ENCODE peak calls at places on chromosomes 13 and 19, in ten cellular contexts. One of them, this sample, is unnamed.

GRCh38 chr19:10270616-10271394 is at the start of gene ICAM1:
- DNase-seq in adrenal gland: peak
- DNase-seq in AG04449: no peak
- DNase-seq in heart right ventricle: peak
- DNase-seq in HFF-Myc: no peak
- DNase-seq in fibroblast of pulmonary artery: peak
- DNase-seq in HFFc6: no peak
- DNase-seq in Caco-2: peak
- DNase-seq in K562: peak
- DNase-seq in Peyer's patch: peak
- DNase-seq in this sample: peak

GRCh38 chr13:46211521-46212351 is at the start of gene LRRC63:
- DNase-seq in HFF-Myc: no peak
- DNase-seq in Caco-2: peak
- DNase-seq in HFFc6: peak
- DNase-seq in Peyer's patch: peak
- DNase-seq in fibroblast of pulmonary artery: peak
- DNase-seq in K562: peak
- DNase-seq in heart right ventricle: peak
- DNase-seq in adrenal gland: peak
- DNase-seq in AG04449: no peak
- DNase-seq in this sample: peak

GRCh38 chr13:99086869-99087129 is 108.9 kb upstream of the DOCK9 start:
- DNase-seq in adrenal gland: peak
- DNase-seq in fibroblast of pulmonary artery: peak
- DNase-seq in K562: no peak
- DNase-seq in Caco-2: no peak
- DNase-seq in Peyer's patch: peak
- DNase-seq in HFFc6: no peak
- DNase-seq in heart right ventricle: no peak
- DNase-seq in AG04449: no peak
- DNase-seq in HFF-Myc: no peak
- DNase-seq in this sample: no peak

GRCh38 chr13:112451512-112452379 is 75.6 kb downstream of the SPACA7 start:
- DNase-seq in AG04449: no peak
- DNase-seq in HFFc6: no peak
- DNase-seq in Peyer's patch: no peak
- DNase-seq in Caco-2: no peak
- DNase-seq in K562: no peak
- DNase-seq in HFF-Myc: no peak
- DNase-seq in heart right ventricle: no peak
- DNase-seq in fibroblast of pulmonary artery: no peak
- DNase-seq in adrenal gland: no peak
- DNase-seq in this sample: no peak

GRCh38 chr19:33604651-33605050 is 17.1 kb upstream of the CHST8 start:
- DNase-seq in AG04449: no peak
- DNase-seq in HFFc6: no peak
- DNase-seq in heart right ventricle: no peak
- DNase-seq in fibroblast of pulmonary artery: no peak
- DNase-seq in Peyer's patch: no peak
- DNase-seq in HFF-Myc: no peak
- DNase-seq in K562: no peak
- DNase-seq in Caco-2: no peak
- DNase-seq in adrenal gland: no peak
- DNase-seq in this sample: no peak

GRCh38 chr13:62418872-62419271 is 1003.2 kb upstream of the PCDH20 start:
- DNase-seq in Peyer's patch: no peak
- DNase-seq in HFFc6: no peak
- DNase-seq in K562: no peak
- DNase-seq in Caco-2: no peak
- DNase-seq in fibroblast of pulmonary artery: peak
- DNase-seq in adrenal gland: no peak
- DNase-seq in heart right ventricle: no peak
- DNase-seq in HFF-Myc: no peak
- DNase-seq in AG04449: no peak
- DNase-seq in this sample: no peak

GRCh38 chr13:111912991-111913781 is 153.8 kb upstream of the SOX1 start:
- DNase-seq in K562: no peak
- DNase-seq in AG04449: no peak
- DNase-seq in adrenal gland: peak
- DNase-seq in Peyer's patch: peak
- DNase-seq in HFF-Myc: no peak
- DNase-seq in fibroblast of pulmonary artery: no peak
- DNase-seq in heart right ventricle: no peak
- DNase-seq in Caco-2: no peak
- DNase-seq in HFFc6: no peak
- DNase-seq in this sample: peak

GRCh38 chr19:33755314-33756020 is 41.2 kb upstream of the KCTD15 start:
- DNase-seq in HFFc6: no peak
- DNase-seq in fibroblast of pulmonary artery: no peak
- DNase-seq in Caco-2: no peak
- DNase-seq in K562: no peak
- DNase-seq in Peyer's patch: no peak
- DNase-seq in heart right ventricle: no peak
- DNase-seq in AG04449: no peak
- DNase-seq in adrenal gland: no peak
- DNase-seq in HFF-Myc: no peak
- DNase-seq in this sample: peak

GRCh38 chr13:98937911-98938381 is 39.9 kb downstream of the DOCK9 start:
- DNase-seq in HFFc6: no peak
- DNase-seq in heart right ventricle: no peak
- DNase-seq in fibroblast of pulmonary artery: no peak
- DNase-seq in Peyer's patch: no peak
- DNase-seq in AG04449: no peak
- DNase-seq in adrenal gland: no peak
- DNase-seq in Caco-2: peak
- DNase-seq in K562: no peak
- DNase-seq in HFF-Myc: no peak
- DNase-seq in this sample: peak

GRCh38 chr19:44620667-44621066 is 7.3 kb downstream of the IGSF23 start:
- DNase-seq in Peyer's patch: no peak
- DNase-seq in K562: no peak
- DNase-seq in fibroblast of pulmonary artery: no peak
- DNase-seq in Caco-2: no peak
- DNase-seq in heart right ventricle: no peak
- DNase-seq in HFF-Myc: no peak
- DNase-seq in adrenal gland: no peak
- DNase-seq in HFFc6: no peak
- DNase-seq in AG04449: no peak
- DNase-seq in this sample: no peak

GRCh38 chr19:51259348-51260245 is 8.7 kb downstream of the SIGLECL1 start:
- DNase-seq in HFFc6: peak
- DNase-seq in heart right ventricle: no peak
- DNase-seq in HFF-Myc: no peak
- DNase-seq in fibroblast of pulmonary artery: peak
- DNase-seq in Caco-2: no peak
- DNase-seq in AG04449: no peak
- DNase-seq in K562: peak
- DNase-seq in adrenal gland: peak
- DNase-seq in Peyer's patch: no peak
- DNase-seq in this sample: peak

GRCh38 chr13:43354147-43354945 is 331.0 kb downstream of the DNAJC15 start:
- DNase-seq in K562: no peak
- DNase-seq in adrenal gland: no peak
- DNase-seq in AG04449: no peak
- DNase-seq in heart right ventricle: no peak
- DNase-seq in Caco-2: no peak
- DNase-seq in HFFc6: no peak
- DNase-seq in fibroblast of pulmonary artery: no peak
- DNase-seq in Peyer's patch: no peak
- DNase-seq in HFF-Myc: no peak
- DNase-seq in this sample: no peak

GRCh38 chr13:24264976-24265375 is 44.4 kb upstream of the C1QTNF9 start:
- DNase-seq in fibroblast of pulmonary artery: no peak
- DNase-seq in heart right ventricle: no peak
- DNase-seq in K562: no peak
- DNase-seq in HFF-Myc: no peak
- DNase-seq in Caco-2: no peak
- DNase-seq in Peyer's patch: peak
- DNase-seq in AG04449: no peak
- DNase-seq in adrenal gland: no peak
- DNase-seq in HFFc6: no peak
- DNase-seq in this sample: no peak

GRCh38 chr19:42117076-42117475 is 15.2 kb downstream of the POU2F2 start:
- DNase-seq in K562: no peak
- DNase-seq in adrenal gland: no peak
- DNase-seq in heart right ventricle: no peak
- DNase-seq in HFF-Myc: no peak
- DNase-seq in HFFc6: no peak
- DNase-seq in Caco-2: no peak
- DNase-seq in Peyer's patch: no peak
- DNase-seq in fibroblast of pulmonary artery: no peak
- DNase-seq in AG04449: no peak
- DNase-seq in this sample: no peak

GRCh38 chr19:37999309-38000213 is 92.6 kb downstream of the SIPA1L3 start:
- DNase-seq in HFF-Myc: peak
- DNase-seq in fibroblast of pulmonary artery: peak
- DNase-seq in AG04449: peak
- DNase-seq in K562: no peak
- DNase-seq in Caco-2: no peak
- DNase-seq in Peyer's patch: no peak
- DNase-seq in heart right ventricle: peak
- DNase-seq in adrenal gland: no peak
- DNase-seq in HFFc6: peak
- DNase-seq in this sample: peak

GRCh38 chr19:16044746-16045145 is 31.5 kb upstream of the TPM4 start:
- DNase-seq in HFF-Myc: no peak
- DNase-seq in K562: no peak
- DNase-seq in AG04449: no peak
- DNase-seq in heart right ventricle: no peak
- DNase-seq in Caco-2: no peak
- DNase-seq in HFFc6: no peak
- DNase-seq in fibroblast of pulmonary artery: no peak
- DNase-seq in adrenal gland: no peak
- DNase-seq in Peyer's patch: no peak
- DNase-seq in this sample: no peak

GRCh38 chr13:33109801-33110200 is 93.6 kb downstream of the KL start:
- DNase-seq in HFF-Myc: no peak
- DNase-seq in K562: peak
- DNase-seq in Caco-2: no peak
- DNase-seq in AG04449: no peak
- DNase-seq in Peyer's patch: no peak
- DNase-seq in heart right ventricle: no peak
- DNase-seq in fibroblast of pulmonary artery: no peak
- DNase-seq in HFFc6: no peak
- DNase-seq in adrenal gland: no peak
- DNase-seq in this sample: no peak
- TF ChIP-seq CTCF in HFF-Myc: peak
- TF ChIP-seq CTCF in K562: peak
- TF ChIP-seq CTCF in Caco-2: peak
- TF ChIP-seq CTCF in AG04449: no peak
- TF ChIP-seq CTCF in Peyer's patch: no peak
- TF ChIP-seq CTCF in heart right ventricle: peak
- TF ChIP-seq CTCF in fibroblast of pulmonary artery: peak
- TF ChIP-seq CTCF in HFFc6: peak
- TF ChIP-seq CTCF in adrenal gland: no peak
- TF ChIP-seq CTCF in this sample: no peak

GRCh38 chr13:51620165-51620983 is 36.1 kb downstream of the WDFY2 start:
- DNase-seq in K562: no peak
- DNase-seq in HFFc6: no peak
- DNase-seq in fibroblast of pulmonary artery: no peak
- DNase-seq in heart right ventricle: peak
- DNase-seq in Caco-2: no peak
- DNase-seq in HFF-Myc: no peak
- DNase-seq in adrenal gland: no peak
- DNase-seq in Peyer's patch: no peak
- DNase-seq in AG04449: no peak
- DNase-seq in this sample: no peak
- TF ChIP-seq CTCF in K562: no peak
- TF ChIP-seq CTCF in HFFc6: no peak
- TF ChIP-seq CTCF in fibroblast of pulmonary artery: no peak
- TF ChIP-seq CTCF in heart right ventricle: no peak
- TF ChIP-seq CTCF in Caco-2: no peak
- TF ChIP-seq CTCF in HFF-Myc: no peak
- TF ChIP-seq CTCF in adrenal gland: no peak
- TF ChIP-seq CTCF in Peyer's patch: no peak
- TF ChIP-seq CTCF in AG04449: no peak
- TF ChIP-seq CTCF in this sample: no peak

DNA sequence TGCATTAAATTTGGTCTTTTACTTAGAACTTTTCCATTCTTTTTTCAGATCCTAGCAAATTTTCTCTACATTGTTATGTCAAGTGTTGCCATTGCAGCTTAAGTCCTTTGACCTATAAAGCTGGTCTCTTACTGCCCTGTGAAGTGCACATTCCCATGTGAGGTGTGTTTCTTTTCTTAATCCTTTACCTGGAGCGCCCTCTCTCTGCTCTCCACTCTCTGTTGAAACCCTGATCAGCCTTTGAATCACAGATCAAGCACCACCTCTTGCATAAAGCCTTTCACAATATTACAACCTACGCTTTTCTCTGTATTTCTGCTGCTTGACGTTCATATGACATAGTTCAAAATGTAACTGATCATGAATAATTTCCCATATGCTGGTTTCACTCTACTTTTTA is 84.8 kb downstream of the PCDH17 start:
- DNase-seq in fibroblast of pulmonary artery: no peak
- DNase-seq in adrenal gland: no peak
- DNase-seq in Peyer's patch: no peak
- DNase-seq in AG04449: no peak
- DNase-seq in HFFc6: no peak
- DNase-seq in K562: no peak
- DNase-seq in heart right ventricle: no peak
- DNase-seq in Caco-2: peak
- DNase-seq in HFF-Myc: no peak
- DNase-seq in this sample: no peak
- TF ChIP-seq CTCF in fibroblast of pulmonary artery: no peak
- TF ChIP-seq CTCF in adrenal gland: no peak
- TF ChIP-seq CTCF in Peyer's patch: no peak
- TF ChIP-seq CTCF in AG04449: no peak
- TF ChIP-seq CTCF in HFFc6: no peak
- TF ChIP-seq CTCF in K562: no peak
- TF ChIP-seq CTCF in heart right ventricle: no peak
- TF ChIP-seq CTCF in Caco-2: peak
- TF ChIP-seq CTCF in HFF-Myc: no peak
- TF ChIP-seq CTCF in this sample: no peak

DNA sequence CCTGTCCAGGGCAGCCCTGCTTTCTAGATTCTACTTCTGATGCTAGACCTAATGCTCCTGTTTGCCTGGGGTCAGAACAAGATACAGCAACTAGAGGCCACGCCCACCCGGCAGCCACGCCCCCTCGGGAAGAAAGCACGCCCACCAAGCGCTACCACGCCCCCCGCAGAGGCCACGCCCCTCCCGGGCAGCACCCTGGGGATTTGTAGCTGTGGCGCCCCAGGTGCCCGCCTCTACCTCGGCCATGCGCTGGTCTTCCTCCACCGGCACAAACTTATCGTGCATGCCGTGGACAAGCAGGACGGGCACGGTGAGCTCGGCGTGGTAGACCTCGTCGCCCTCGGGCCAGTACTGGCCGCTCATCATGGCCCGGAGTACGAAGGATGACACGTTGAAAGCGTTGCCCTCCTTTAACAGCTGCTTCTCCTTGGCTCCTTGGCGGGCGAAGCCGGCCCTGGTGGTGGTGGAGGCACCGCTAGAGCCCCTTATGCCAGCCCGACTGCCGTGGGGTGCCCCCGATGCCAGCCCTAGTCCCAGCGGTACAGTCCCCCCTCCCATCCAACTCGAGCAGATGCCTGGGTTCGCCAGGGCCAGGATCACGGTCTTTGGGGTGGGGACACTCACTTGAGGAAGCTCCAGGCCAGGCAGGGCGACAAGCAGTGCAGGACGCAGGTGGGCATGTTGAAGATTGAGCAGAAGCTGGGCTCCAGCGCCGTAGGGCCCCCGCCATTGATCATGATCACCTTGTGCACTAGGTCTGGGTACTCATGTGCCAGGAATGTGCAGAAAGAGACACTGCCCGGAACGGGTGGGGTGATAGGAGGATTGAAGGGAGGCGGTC is 9.0 kb downstream of the ABHD8 start:
- DNase-seq in heart right ventricle: peak
- DNase-seq in HFF-Myc: no peak
- DNase-seq in Peyer's patch: peak
- DNase-seq in Caco-2: peak
- DNase-seq in HFFc6: no peak
- DNase-seq in AG04449: no peak
- DNase-seq in adrenal gland: peak
- DNase-seq in K562: peak
- DNase-seq in fibroblast of pulmonary artery: no peak
- DNase-seq in this sample: peak
- TF ChIP-seq CTCF in heart right ventricle: no peak
- TF ChIP-seq CTCF in HFF-Myc: no peak
- TF ChIP-seq CTCF in Peyer's patch: no peak
- TF ChIP-seq CTCF in Caco-2: no peak
- TF ChIP-seq CTCF in HFFc6: no peak
- TF ChIP-seq CTCF in AG04449: no peak
- TF ChIP-seq CTCF in adrenal gland: no peak
- TF ChIP-seq CTCF in K562: no peak
- TF ChIP-seq CTCF in fibroblast of pulmonary artery: no peak
- TF ChIP-seq CTCF in this sample: no peak

This sample was measured in nephron progenitor cell.